ENCODE peak calls at places on chromosome X, in ten cellular contexts. Y, G, A, T, U, D, C, L, P and Q are unnamed samples.

GRCh38 chrX:77436271-77436670 is 10.9 kb upstream of the FGF16 start:
- DNase-seq in Y (no peak), G (no peak), A (no peak), T (no peak), U (no peak), D (no peak), C (no peak), L (no peak), P (no peak), Q (no peak)

GRCh38 chrX:16023790-16024734 is 99.3 kb upstream of the GRPR start:
- DNase-seq in Y (no peak), G (no peak), A (no peak), T (no peak), U (no peak), D (no peak), C (no peak), L (no peak), P (no peak), Q (no peak)

GRCh38 chrX:31603411-31604120 is 531.7 kb upstream of the FTHL17 start:
- DNase-seq in Y (no peak), G (no peak), A (no peak), T (no peak), U (no peak), D (no peak), C (no peak), L (no peak), P (no peak), Q (no peak)

GRCh38 chrX:148672526-148672925 is 172.1 kb downstream of the AFF2 start:
- DNase-seq in Y (no peak), G (no peak), A (no peak), T (no peak), U (no peak), D (no peak), C (no peak), L (no peak), P (no peak), Q (no peak)

GRCh38 chrX:131704136-131704695 is 160.3 kb downstream of the OR13H1 start:
- DNase-seq in Y (no peak), G (no peak), A (peak; percentile 92), T (peak; percentile 93), U (peak; percentile 91), D (peak; percentile 91), C (no peak), L (peak; percentile 97), P (no peak), Q (no peak)

GRCh38 chrX:14528629-14529287 is 578 bp upstream of the GLRA2 start:
- DNase-seq in Y (no peak), G (peak; percentile 47), A (peak; percentile 76), T (no peak), U (peak; percentile 69), D (peak; percentile 26), C (peak; percentile 61), L (peak; percentile 78), P (peak; percentile 4), Q (no peak)

GRCh38 chrX:150146271-150146888 is 208.1 kb upstream of the EOLA2 start:
- DNase-seq in Y (no peak), G (no peak), A (no peak), T (no peak), U (no peak), D (no peak), C (no peak), L (no peak), P (no peak), Q (peak; percentile 10)

GRCh38 chrX:104118765-104119164 is 6.4 kb downstream of the ZCCHC18 start:
- DNase-seq in Y (no peak), G (no peak), A (no peak), T (no peak), U (no peak), D (no peak), C (no peak), L (no peak), P (no peak), Q (no peak)

GRCh38 chrX:53281321-53281822 is at the start of gene IQSEC2:
- DNase-seq in Y (peak; percentile 78), G (peak; percentile 63), A (peak; percentile 93), T (no peak), U (peak; percentile 86), D (peak; percentile 94), C (peak; percentile 69), L (peak; percentile 86), P (peak; percentile 87), Q (peak; percentile 93)

GRCh38 chrX:20362268-20363002 is 95.7 kb upstream of the RPS6KA3 start:
- DNase-seq in Y (no peak), G (no peak), A (no peak), T (no peak), U (no peak), D (no peak), C (peak; percentile 5), L (no peak), P (no peak), Q (no peak)

GRCh38 chrX:41723305-41723704 is 676 bp upstream of the GPR82 start:
- DNase-seq in Y (no peak), G (no peak), A (no peak), T (no peak), U (no peak), D (no peak), C (no peak), L (no peak), P (no peak), Q (no peak)

GRCh38 chrX:11064851-11065600 is 46.1 kb upstream of the HCCS start:
- DNase-seq in Y (no peak), G (no peak), A (no peak), T (no peak), U (no peak), D (no peak), C (no peak), L (no peak), P (no peak), Q (no peak)

GRCh38 chrX:131366387-131366786 is 77.3 kb upstream of the IGSF1 start:
- DNase-seq in Y (no peak), G (no peak), A (no peak), T (no peak), U (no peak), D (no peak), C (no peak), L (no peak), P (no peak), Q (no peak)

GRCh38 chrX:16307950-16308349 is 140.7 kb downstream of the MAGEB17 start:
- DNase-seq in Y (no peak), G (no peak), A (no peak), T (no peak), U (no peak), D (no peak), C (no peak), L (no peak), P (no peak), Q (no peak)

GRCh38 chrX:129843459-129844306 is at the start of gene ZDHHC9:
- DNase-seq in Y (peak; percentile 80), G (peak; percentile 91), A (peak; percentile 91), T (peak; percentile 80), U (peak; percentile 89), D (peak; percentile 88), C (peak; percentile 87), L (peak; percentile 90), P (peak; percentile 88), Q (peak; percentile 96)
- TF ChIP-seq POLR2A in Y (no peak), G (peak; percentile 68), A (peak; percentile 28), T (no peak), U (peak; percentile 30), D (peak; percentile 37), C (peak; percentile 67), L (peak; percentile 32), P (no peak), Q (peak; percentile 21)

GRCh38 chrX:68697465-68698125 is 50.1 kb downstream of the STARD8 start:
- DNase-seq in Y (no peak), G (no peak), A (no peak), T (no peak), U (no peak), D (no peak), C (no peak), L (no peak), P (no peak), Q (no peak)
- H3K4me3 ChIP-seq in Y (no peak overlapping the region), G (no peak overlapping the region), A (no peak overlapping the region), T (no peak overlapping the region), U (no peak overlapping the region), D (no peak overlapping the region), C (no peak overlapping the region), L (no peak overlapping the region), P (peak overlapping the region; percentile 10), Q (no peak overlapping the region)

GRCh38 chrX:119997570-119997969 is 54.0 kb upstream of the NKAP start:
- DNase-seq in Y (no peak), G (no peak), A (no peak), T (no peak), U (no peak), D (no peak), C (no peak), L (no peak), P (no peak), Q (no peak)

GRCh38 chrX:120000490-120001246 is 57.1 kb upstream of the NKAP start:
- DNase-seq in Y (no peak), G (no peak), A (no peak), T (no peak), U (no peak), D (no peak), C (no peak), L (no peak), P (no peak), Q (no peak)

GRCh38 chrX:119999087-119999634 is 55.6 kb upstream of the NKAP start:
- DNase-seq in Y (no peak), G (no peak), A (no peak), T (no peak), U (no peak), D (no peak), C (no peak), L (no peak), P (no peak), Q (no peak)

GRCh38 chrX:119996600-119997524 is 53.3 kb upstream of the NKAP start:
- DNase-seq in Y (no peak), G (no peak), A (no peak), T (no peak), U (no peak), D (no peak), C (no peak), L (no peak), P (no peak), Q (no peak)

GRCh38 chrX:119996069-119996468 is 52.5 kb upstream of the NKAP start:
- DNase-seq in Y (no peak), G (no peak), A (no peak), T (no peak), U (no peak), D (no peak), C (no peak), L (no peak), P (no peak), Q (no peak)
- H3K27me3 ChIP-seq in Y (no peaks in the 10 kb centered on the region), G (peaks cover 53% of the 10 kb centered on the region), A (no peaks in the 10 kb centered on the region), T (no peaks in the 10 kb centered on the region), U (peaks cover 92% of the 10 kb centered on the region), D (no peaks in the 10 kb centered on the region), C (no peaks in the 10 kb centered on the region), L (peaks cover 65% of the 10 kb centered on the region), P (peaks cover 32% of the 10 kb centered on the region), Q (no peaks in the 10 kb centered on the region)

DNA sequence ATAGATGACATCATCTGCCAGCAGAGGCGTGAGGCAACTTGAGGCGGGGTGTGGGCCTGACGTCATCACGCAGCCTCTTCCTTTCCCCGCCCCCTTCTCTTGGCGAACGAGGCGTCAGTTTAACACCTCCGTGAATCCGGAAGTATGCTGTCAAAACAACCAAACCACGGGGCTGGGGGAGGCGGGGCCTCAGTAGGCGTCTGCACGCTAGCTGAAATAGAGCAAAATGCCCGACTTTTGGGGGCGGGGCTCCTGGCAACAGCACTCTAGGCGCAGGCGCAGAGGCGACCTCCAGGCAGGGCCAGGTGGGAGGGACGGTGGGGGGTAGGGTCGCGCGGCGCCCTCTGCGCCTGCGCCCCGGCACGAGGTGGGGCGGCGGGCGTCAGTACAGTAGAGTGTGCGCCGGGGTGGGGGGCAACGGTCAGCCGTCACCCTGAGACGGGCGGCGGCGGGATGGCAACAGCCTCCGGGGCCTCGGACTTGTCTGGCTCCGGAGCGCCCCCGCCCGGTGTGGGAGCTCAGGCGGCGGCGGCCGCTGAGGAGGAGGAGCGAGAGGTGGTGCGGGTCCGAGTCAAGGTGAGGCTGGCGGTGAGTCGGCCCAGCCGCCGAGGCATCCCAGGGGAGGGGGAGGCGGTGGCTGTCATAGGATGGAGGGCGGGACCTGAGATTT is at the start of gene TBC1D25:
- DNase-seq in Y (peak; percentile 93), G (peak; percentile 96), A (peak; percentile 97), T (peak; percentile 97), U (peak; percentile 97), D (peak; percentile 95), C (peak; percentile 93), L (peak; percentile 97), P (peak; percentile 95), Q (peak; percentile 99)
- TF ChIP-seq POLR2A in Y (no peak), G (peak; percentile 55), A (no peak), T (no peak), U (no peak), D (peak; percentile 67), C (peak; percentile 70), L (peak; percentile 58), P (no peak), Q (peak; percentile 29)